ENCODE peak calls at places on chromosomes 6 and 20, in nine cellular contexts. One of them, this sample, is unnamed. For H3K36me3, the result is how much of the 10 kb centered on the place peaks cover.

GRCh38 chr6:155188707-155189496 is 74.9 kb upstream of the CLDN20 start:
- DNase-seq in MM.1S: no peak
- DNase-seq in GM23248: peak
- DNase-seq in endothelial cell of umbilical vein: peak
- DNase-seq in HepG2: peak
- DNase-seq in fibroblast of lung: peak
- DNase-seq in astrocyte: peak
- DNase-seq in hepatocyte: peak
- DNase-seq in PC-3: peak
- DNase-seq in this sample: peak

GRCh38 chr20:56985286-56985685 is 281.2 kb downstream of the BMP7 start:
- DNase-seq in PC-3: peak
- DNase-seq in HepG2: no peak
- DNase-seq in hepatocyte: no peak
- DNase-seq in astrocyte: peak
- DNase-seq in MM.1S: no peak
- DNase-seq in GM23248: peak
- DNase-seq in endothelial cell of umbilical vein: no peak
- DNase-seq in fibroblast of lung: peak
- DNase-seq in this sample: no peak

GRCh38 chr6:113344969-113345368 is 512.2 kb upstream of the MARCKS start:
- DNase-seq in PC-3: no peak
- DNase-seq in fibroblast of lung: peak
- DNase-seq in GM23248: peak
- DNase-seq in HepG2: no peak
- DNase-seq in hepatocyte: no peak
- DNase-seq in endothelial cell of umbilical vein: no peak
- DNase-seq in astrocyte: peak
- DNase-seq in MM.1S: no peak
- DNase-seq in this sample: no peak

GRCh38 chr6:107179004-107179403 is 63.7 kb upstream of the BEND3 start:
- DNase-seq in endothelial cell of umbilical vein: peak
- DNase-seq in PC-3: peak
- DNase-seq in hepatocyte: no peak
- DNase-seq in HepG2: no peak
- DNase-seq in MM.1S: no peak
- DNase-seq in astrocyte: no peak
- DNase-seq in fibroblast of lung: no peak
- DNase-seq in GM23248: peak
- DNase-seq in this sample: peak

GRCh38 chr6:137823826-137824501 is 43.1 kb upstream of the TNFAIP3 start:
- DNase-seq in HepG2: no peak
- DNase-seq in endothelial cell of umbilical vein: no peak
- DNase-seq in hepatocyte: peak
- DNase-seq in PC-3: no peak
- DNase-seq in GM23248: peak
- DNase-seq in astrocyte: peak
- DNase-seq in MM.1S: no peak
- DNase-seq in fibroblast of lung: peak
- DNase-seq in this sample: peak

GRCh38 chr20:63073051-63073737 is 66.4 kb upstream of the BHLHE23 start:
- DNase-seq in MM.1S: no peak
- DNase-seq in hepatocyte: no peak
- DNase-seq in PC-3: no peak
- DNase-seq in astrocyte: no peak
- DNase-seq in endothelial cell of umbilical vein: no peak
- DNase-seq in HepG2: no peak
- DNase-seq in fibroblast of lung: no peak
- DNase-seq in GM23248: no peak
- DNase-seq in this sample: no peak

GRCh38 chr6:134936927-134937326 is 13.0 kb downstream of the ALDH8A1 start:
- DNase-seq in endothelial cell of umbilical vein: no peak
- DNase-seq in GM23248: peak
- DNase-seq in HepG2: no peak
- DNase-seq in MM.1S: no peak
- DNase-seq in fibroblast of lung: peak
- DNase-seq in PC-3: peak
- DNase-seq in hepatocyte: no peak
- DNase-seq in astrocyte: peak
- DNase-seq in this sample: no peak

GRCh38 chr6:160010067-160010466 is 41.2 kb downstream of the IGF2R start:
- DNase-seq in fibroblast of lung: peak
- DNase-seq in endothelial cell of umbilical vein: no peak
- DNase-seq in MM.1S: no peak
- DNase-seq in HepG2: no peak
- DNase-seq in hepatocyte: no peak
- DNase-seq in GM23248: peak
- DNase-seq in PC-3: no peak
- DNase-seq in astrocyte: peak
- DNase-seq in this sample: no peak

GRCh38 chr6:44458551-44458950 is 71.0 kb downstream of the CDC5L start:
- DNase-seq in endothelial cell of umbilical vein: no peak
- DNase-seq in hepatocyte: no peak
- DNase-seq in PC-3: no peak
- DNase-seq in HepG2: no peak
- DNase-seq in fibroblast of lung: peak
- DNase-seq in GM23248: no peak
- DNase-seq in astrocyte: no peak
- DNase-seq in MM.1S: no peak
- DNase-seq in this sample: no peak

GRCh38 chr6:44298055-44298803 is 14.9 kb downstream of the AARS2 start:
- DNase-seq in MM.1S: no peak
- DNase-seq in hepatocyte: no peak
- DNase-seq in fibroblast of lung: no peak
- DNase-seq in astrocyte: no peak
- DNase-seq in GM23248: peak
- DNase-seq in endothelial cell of umbilical vein: no peak
- DNase-seq in HepG2: no peak
- DNase-seq in PC-3: no peak
- DNase-seq in this sample: no peak

GRCh38 chr6:139550361-139550760 is 175.9 kb upstream of the CITED2 start:
- DNase-seq in GM23248: no peak
- DNase-seq in astrocyte: no peak
- DNase-seq in endothelial cell of umbilical vein: no peak
- DNase-seq in hepatocyte: no peak
- DNase-seq in MM.1S: no peak
- DNase-seq in HepG2: no peak
- DNase-seq in fibroblast of lung: no peak
- DNase-seq in PC-3: no peak
- DNase-seq in this sample: no peak

GRCh38 chr6:104940881-104941693 is 15.8 kb upstream of the LIN28B start:
- DNase-seq in MM.1S: no peak
- DNase-seq in endothelial cell of umbilical vein: peak
- DNase-seq in GM23248: peak
- DNase-seq in fibroblast of lung: peak
- DNase-seq in HepG2: peak
- DNase-seq in hepatocyte: peak
- DNase-seq in PC-3: peak
- DNase-seq in astrocyte: peak
- DNase-seq in this sample: peak

GRCh38 chr6:56387621-56388413 is 140.4 kb upstream of the COL21A1 start:
- DNase-seq in GM23248: no peak
- DNase-seq in endothelial cell of umbilical vein: no peak
- DNase-seq in astrocyte: no peak
- DNase-seq in fibroblast of lung: peak
- DNase-seq in hepatocyte: peak
- DNase-seq in MM.1S: no peak
- DNase-seq in HepG2: peak
- DNase-seq in PC-3: peak
- DNase-seq in this sample: no peak

GRCh38 chr6:117280922-117281321 is 15.6 kb downstream of the VGLL2 start:
- DNase-seq in hepatocyte: no peak
- DNase-seq in PC-3: peak
- DNase-seq in astrocyte: no peak
- DNase-seq in HepG2: peak
- DNase-seq in endothelial cell of umbilical vein: no peak
- DNase-seq in fibroblast of lung: no peak
- DNase-seq in GM23248: peak
- DNase-seq in MM.1S: no peak
- DNase-seq in this sample: no peak

GRCh38 chr6:34391023-34391485 is 1.4 kb downstream of the NUDT3 start:
- DNase-seq in GM23248: peak
- DNase-seq in fibroblast of lung: peak
- DNase-seq in hepatocyte: peak
- DNase-seq in MM.1S: no peak
- DNase-seq in endothelial cell of umbilical vein: peak
- DNase-seq in HepG2: peak
- DNase-seq in astrocyte: peak
- DNase-seq in PC-3: peak
- DNase-seq in this sample: peak

GRCh38 chr6:105992315-105992961 is 93.7 kb upstream of the PRDM1 start:
- DNase-seq in GM23248: peak
- DNase-seq in PC-3: peak
- DNase-seq in hepatocyte: peak
- DNase-seq in HepG2: peak
- DNase-seq in astrocyte: peak
- DNase-seq in endothelial cell of umbilical vein: peak
- DNase-seq in MM.1S: peak
- DNase-seq in fibroblast of lung: peak
- DNase-seq in this sample: peak

GRCh38 chr6:105993341-105993740 is 92.8 kb upstream of the PRDM1 start:
- DNase-seq in fibroblast of lung: peak
- DNase-seq in hepatocyte: peak
- DNase-seq in MM.1S: peak
- DNase-seq in astrocyte: no peak
- DNase-seq in endothelial cell of umbilical vein: peak
- DNase-seq in PC-3: no peak
- DNase-seq in GM23248: no peak
- DNase-seq in HepG2: no peak
- DNase-seq in this sample: no peak

GRCh38 chr6:105995403-105995699 is 90.8 kb upstream of the PRDM1 start:
- DNase-seq in MM.1S: no peak
- DNase-seq in PC-3: no peak
- DNase-seq in fibroblast of lung: no peak
- DNase-seq in hepatocyte: no peak
- DNase-seq in astrocyte: no peak
- DNase-seq in endothelial cell of umbilical vein: no peak
- DNase-seq in GM23248: no peak
- DNase-seq in HepG2: no peak
- DNase-seq in this sample: no peak

GRCh38 chr6:105993769-105994521 is 92.2 kb upstream of the PRDM1 start:
- DNase-seq in GM23248: peak
- DNase-seq in fibroblast of lung: peak
- DNase-seq in endothelial cell of umbilical vein: peak
- DNase-seq in PC-3: no peak
- DNase-seq in hepatocyte: peak
- DNase-seq in HepG2: no peak
- DNase-seq in MM.1S: peak
- DNase-seq in astrocyte: no peak
- DNase-seq in this sample: peak

GRCh38 chr6:105994522-105995402 is 91.4 kb upstream of the PRDM1 start:
- DNase-seq in HepG2: no peak
- DNase-seq in astrocyte: peak
- DNase-seq in PC-3: no peak
- DNase-seq in GM23248: peak
- DNase-seq in fibroblast of lung: peak
- DNase-seq in hepatocyte: peak
- DNase-seq in MM.1S: peak
- DNase-seq in endothelial cell of umbilical vein: peak
- DNase-seq in this sample: peak
- TF ChIP-seq EZH2 in HepG2: no peak
- TF ChIP-seq EZH2 in astrocyte: no peak
- TF ChIP-seq EZH2 in PC-3: no peak
- TF ChIP-seq EZH2 in GM23248: no peak
- TF ChIP-seq EZH2 in fibroblast of lung: no peak
- TF ChIP-seq EZH2 in hepatocyte: no peak
- TF ChIP-seq EZH2 in MM.1S: no peak
- TF ChIP-seq EZH2 in endothelial cell of umbilical vein: peak
- TF ChIP-seq EZH2 in this sample: no peak

GRCh38 chr6:145954985-145955384 is 9.2 kb downstream of the SHPRH start:
- DNase-seq in astrocyte: no peak
- DNase-seq in endothelial cell of umbilical vein: no peak
- DNase-seq in HepG2: no peak
- DNase-seq in MM.1S: no peak
- DNase-seq in PC-3: no peak
- DNase-seq in fibroblast of lung: no peak
- DNase-seq in hepatocyte: no peak
- DNase-seq in GM23248: no peak
- DNase-seq in this sample: no peak

GRCh38 chr6:145948328-145948727 is 15.8 kb downstream of the SHPRH start:
- DNase-seq in hepatocyte: no peak
- DNase-seq in GM23248: peak
- DNase-seq in PC-3: peak
- DNase-seq in endothelial cell of umbilical vein: no peak
- DNase-seq in MM.1S: no peak
- DNase-seq in HepG2: no peak
- DNase-seq in astrocyte: peak
- DNase-seq in fibroblast of lung: peak
- DNase-seq in this sample: no peak

GRCh38 chr6:145948878-145949613 is 15.1 kb downstream of the SHPRH start:
- DNase-seq in astrocyte: no peak
- DNase-seq in hepatocyte: no peak
- DNase-seq in GM23248: no peak
- DNase-seq in HepG2: no peak
- DNase-seq in PC-3: no peak
- DNase-seq in fibroblast of lung: no peak
- DNase-seq in MM.1S: no peak
- DNase-seq in endothelial cell of umbilical vein: no peak
- DNase-seq in this sample: no peak

GRCh38 chr6:145953200-145953599 is 11.0 kb downstream of the SHPRH start:
- DNase-seq in endothelial cell of umbilical vein: no peak
- DNase-seq in fibroblast of lung: peak
- DNase-seq in HepG2: no peak
- DNase-seq in astrocyte: peak
- DNase-seq in PC-3: no peak
- DNase-seq in GM23248: no peak
- DNase-seq in MM.1S: no peak
- DNase-seq in hepatocyte: no peak
- DNase-seq in this sample: no peak
- H3K36me3 ChIP-seq in endothelial cell of umbilical vein: under half
- H3K36me3 ChIP-seq in fibroblast of lung: under half
- H3K36me3 ChIP-seq in HepG2: under half
- H3K36me3 ChIP-seq in astrocyte: under half
- H3K36me3 ChIP-seq in PC-3: under half
- H3K36me3 ChIP-seq in GM23248: under half
- H3K36me3 ChIP-seq in MM.1S: under half
- H3K36me3 ChIP-seq in hepatocyte: under half
- H3K36me3 ChIP-seq in this sample: under half

GRCh38 chr6:33271608-33272357 is at the start of the genes RPS18 and VPS52:
- DNase-seq in MM.1S: peak
- DNase-seq in hepatocyte: peak
- DNase-seq in fibroblast of lung: peak
- DNase-seq in GM23248: peak
- DNase-seq in astrocyte: peak
- DNase-seq in endothelial cell of umbilical vein: peak
- DNase-seq in PC-3: peak
- DNase-seq in HepG2: peak
- DNase-seq in this sample: peak
- TF ChIP-seq EZH2 in MM.1S: no peak
- TF ChIP-seq EZH2 in hepatocyte: peak
- TF ChIP-seq EZH2 in fibroblast of lung: no peak
- TF ChIP-seq EZH2 in GM23248: no peak
- TF ChIP-seq EZH2 in astrocyte: no peak
- TF ChIP-seq EZH2 in endothelial cell of umbilical vein: no peak
- TF ChIP-seq EZH2 in PC-3: no peak
- TF ChIP-seq EZH2 in HepG2: no peak
- TF ChIP-seq EZH2 in this sample: no peak

DNA sequence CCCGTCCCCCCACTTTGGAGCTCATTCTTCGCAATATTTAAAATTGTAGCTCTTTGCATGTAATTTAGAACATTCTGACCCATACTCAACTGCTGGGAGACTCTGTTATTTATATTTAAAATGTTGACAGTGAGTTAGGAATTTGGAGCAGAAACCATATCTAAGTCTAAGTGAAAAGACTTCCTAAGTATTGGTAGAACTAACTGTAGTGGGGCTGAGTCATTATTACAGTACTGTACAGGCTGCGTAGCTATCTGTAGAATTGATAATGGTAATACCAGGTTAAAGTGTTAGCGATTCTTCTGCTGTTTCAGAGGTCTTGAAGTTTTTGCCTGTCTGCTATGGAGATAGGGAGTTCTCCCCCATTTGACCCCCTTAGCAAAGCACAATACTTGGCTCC is 3.6 kb downstream of the TOP1 start:
- DNase-seq in PC-3: no peak
- DNase-seq in GM23248: peak
- DNase-seq in MM.1S: no peak
- DNase-seq in fibroblast of lung: peak
- DNase-seq in astrocyte: peak
- DNase-seq in endothelial cell of umbilical vein: no peak
- DNase-seq in hepatocyte: no peak
- DNase-seq in HepG2: no peak
- DNase-seq in this sample: no peak
- H3K36me3 ChIP-seq in PC-3: under half
- H3K36me3 ChIP-seq in GM23248: under half
- H3K36me3 ChIP-seq in MM.1S: under half
- H3K36me3 ChIP-seq in fibroblast of lung: under half
- H3K36me3 ChIP-seq in astrocyte: under half
- H3K36me3 ChIP-seq in endothelial cell of umbilical vein: under half
- H3K36me3 ChIP-seq in hepatocyte: under half
- H3K36me3 ChIP-seq in HepG2: under half
- H3K36me3 ChIP-seq in this sample: under half

This sample was measured in A673.